ENCODE peak calls at places on chromosome 16, in nine cellular contexts. C is tibial artery; J is OCI-LY7; T is IMR-90; X is fibroblast of lung; M is CD4-positive, CD25-positive, alpha-beta regulatory T cell; V is spleen; F is CD8-positive, alpha-beta memory T cell; Q is testis. L is an unnamed sample. For H3K36me3, the result is how much of the 10 kb centered on the place peaks cover.

GRCh38 chr16:66651474-66651765 is 45.1 kb downstream of the CMTM4 start:
- DNase-seq in J (no peak), T (no peak), F (no peak), Q (no peak), X (no peak), C (no peak), M (no peak), V (no peak), L (no peak)

GRCh38 chr16:87531418-87531817 is 38.6 kb upstream of the ZCCHC14 start:
- DNase-seq in C (no peak), F (no peak), J (no peak), M (no peak), T (no peak), X (no peak), Q (no peak), V (no peak), L (no peak)

GRCh38 chr16:81335669-81336068 is 20.9 kb downstream of the GAN start:
- DNase-seq in M (no peak), X (no peak), V (no peak), T (no peak), Q (no peak), F (no peak), J (no peak), C (no peak), L (no peak)

GRCh38 chr16:57422026-57422944 is 17.7 kb downstream of the CCL17 start:
- DNase-seq in X (peak), C (peak), J (peak), Q (peak), M (no peak), V (no peak), T (peak), F (no peak), L (peak)

GRCh38 chr16:72099377-72099818 is 5.8 kb downstream of the DHX38 start:
- DNase-seq in T (peak), C (no peak), V (no peak), F (no peak), J (peak), X (peak), M (peak), Q (peak), L (peak)

GRCh38 chr16:56610017-56610608 is 1.7 kb downstream of the MT2A start:
- DNase-seq in Q (peak), C (peak), T (peak), J (peak), X (peak), V (peak), M (peak), F (peak), L (no peak)

GRCh38 chr16:54875443-54875842 is 55.2 kb upstream of the IRX5 start:
- DNase-seq in M (no peak), V (no peak), F (no peak), J (no peak), X (no peak), T (no peak), Q (no peak), C (no peak), L (peak)

GRCh38 chr16:28292731-28293588 is 635 bp downstream of the SBK1 start:
- DNase-seq in V (peak), J (no peak), Q (no peak), F (no peak), M (no peak), X (no peak), T (no peak), C (no peak), L (peak)

GRCh38 chr16:6206080-6206479 is 1108.5 kb upstream of the EEF2KMT start:
- DNase-seq in C (no peak), T (no peak), X (no peak), F (no peak), Q (no peak), M (no peak), V (no peak), J (no peak), L (no peak)

GRCh38 chr16:962901-963814 is 7.6 kb downstream of the LMF1 start:
- DNase-seq in X (no peak), F (no peak), Q (no peak), T (no peak), C (no peak), J (no peak), M (no peak), V (peak), L (no peak)

GRCh38 chr16:23323224-23324030 is 21.3 kb downstream of the SCNN1B start:
- DNase-seq in C (no peak), M (no peak), J (no peak), F (no peak), V (no peak), T (no peak), Q (no peak), X (no peak), L (no peak)

GRCh38 chr16:13936596-13937081 is 16.7 kb downstream of the ERCC4 start:
- DNase-seq in V (no peak), F (no peak), J (no peak), M (no peak), T (peak), X (peak), C (peak), Q (no peak), L (no peak)

GRCh38 chr16:20385844-20386832 is 18.4 kb downstream of the PDILT start:
- DNase-seq in Q (peak), V (peak), J (peak), C (peak), X (peak), F (peak), T (peak), M (peak), L (peak)

GRCh38 chr16:17026600-17027242 is 444.0 kb downstream of the XYLT1 start:
- DNase-seq in M (no peak), J (no peak), Q (no peak), X (no peak), C (no peak), T (no peak), V (no peak), F (peak), L (no peak)

GRCh38 chr16:51526622-51527021 is 375.6 kb upstream of the SALL1 start:
- DNase-seq in M (no peak), Q (no peak), J (no peak), F (no peak), X (no peak), C (no peak), V (no peak), T (no peak), L (no peak)

GRCh38 chr16:89200850-89201466 is 621 bp upstream of the SLC22A31 start:
- DNase-seq in Q (no peak), X (no peak), J (no peak), T (no peak), M (no peak), F (no peak), C (no peak), V (peak), L (peak)
- H3K4me3 ChIP-seq in Q (peak), X (no peak), J (no peak), T (peak), M (no peak), F (no peak), C (peak), V (peak), L (peak)

GRCh38 chr16:2933136-2933535 is 21.4 kb downstream of the FLYWCH1 start:
- DNase-seq in X (no peak), J (no peak), C (no peak), M (no peak), Q (no peak), T (no peak), F (no peak), V (no peak), L (peak)

GRCh38 chr16:2934450-2934849 is 22.7 kb downstream of the FLYWCH1 start:
- DNase-seq in X (no peak), V (no peak), Q (no peak), T (no peak), J (no peak), M (no peak), F (no peak), C (no peak), L (no peak)

GRCh38 chr16:2935418-2935817 is 23.7 kb downstream of the FLYWCH1 start:
- DNase-seq in F (no peak), M (no peak), V (no peak), T (no peak), Q (no peak), J (no peak), C (no peak), X (no peak), L (peak)

GRCh38 chr16:2936436-2937011 is 24.8 kb downstream of the FLYWCH1 start:
- DNase-seq in Q (no peak), F (no peak), X (no peak), T (no peak), M (no peak), V (no peak), C (no peak), J (no peak), L (peak)

GRCh38 chr16:2933701-2934100 is 22.0 kb downstream of the FLYWCH1 start:
- DNase-seq in X (no peak), C (no peak), Q (no peak), T (no peak), M (no peak), F (no peak), J (no peak), V (no peak), L (peak)
- H3K36me3 ChIP-seq in X (under half), C (half or more), Q (under half), T (half or more), M (under half), F (under half), J (under half), V (half or more), L (under half)

DNA sequence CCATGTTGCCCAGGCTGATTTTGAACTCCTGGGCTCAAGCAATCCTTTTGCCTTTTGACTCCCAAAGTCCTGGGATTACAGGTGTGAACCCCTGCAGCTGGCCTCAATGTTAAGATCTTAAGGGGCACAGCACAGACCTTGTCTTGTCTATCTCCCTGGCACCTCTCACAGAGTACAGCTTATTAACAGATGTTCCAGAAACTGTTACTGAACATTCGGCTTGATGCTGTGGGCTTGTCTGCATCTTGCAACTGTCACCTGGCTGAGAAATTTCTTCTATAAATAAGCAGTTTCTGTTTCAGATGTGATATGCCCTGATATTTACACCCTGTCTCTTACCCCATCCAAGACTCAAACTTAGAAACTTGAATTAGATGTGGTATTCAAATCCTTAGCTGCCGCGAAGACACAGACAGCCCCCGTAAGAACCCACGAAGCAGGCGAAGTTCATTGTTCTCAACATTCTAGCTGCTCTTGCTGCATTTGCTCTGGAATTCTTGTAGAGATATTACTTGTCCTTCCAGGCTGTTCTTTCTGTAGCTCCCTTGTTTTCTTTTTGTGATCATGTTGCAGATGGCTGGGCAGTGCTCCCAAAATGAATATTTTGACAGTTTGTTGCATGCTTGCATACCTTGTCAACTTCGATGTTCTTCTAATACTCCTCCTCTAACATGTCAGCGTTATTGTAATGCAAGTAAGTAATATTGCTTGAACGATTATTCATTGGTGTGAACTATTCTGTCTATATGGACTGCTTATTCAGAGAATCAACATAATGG is at the start of gene TNFRSF17:
- DNase-seq in F (no peak), V (no peak), Q (peak), M (no peak), C (no peak), T (peak), J (peak), X (no peak), L (no peak)
- H3K4me3 ChIP-seq in F (no peak), V (peak), Q (no peak), M (no peak), C (no peak), T (no peak), J (peak), X (no peak), L (no peak)

GRCh38 chr16:2076072-2076865 is 28.5 kb downstream of the TSC2 start:
- DNase-seq in J (no peak), V (no peak), Q (no peak), X (no peak), T (no peak), M (no peak), F (no peak), C (no peak), L (no peak)
- H3K36me3 ChIP-seq in J (under half), V (half or more), Q (under half), X (under half), T (half or more), M (under half), F (under half), C (half or more), L (under half)

GRCh38 chr16:53780051-53780450 is 76.1 kb downstream of the FTO start:
- DNase-seq in J (no peak), X (no peak), C (no peak), Q (no peak), T (no peak), F (no peak), M (no peak), V (no peak), L (no peak)
- H3K4me3 ChIP-seq in J (no peak), X (no peak), C (no peak), Q (no peak), T (no peak), F (no peak), M (no peak), V (no peak), L (no peak)

GRCh38 chr16:30755955-30756780 is 5.7 kb downstream of the CFAP119 start:
- DNase-seq in X (no peak), F (no peak), T (no peak), V (no peak), J (no peak), M (no peak), C (no peak), Q (no peak), L (no peak)

GRCh38 chr16:30756781-30757100 is 5.1 kb downstream of the CFAP119 start:
- DNase-seq in F (no peak), T (no peak), V (no peak), J (no peak), Q (no peak), C (no peak), M (no peak), X (no peak), L (no peak)

GRCh38 chr16:30760160-30760559 is 1.7 kb downstream of the CFAP119 start:
- DNase-seq in V (peak), X (no peak), M (no peak), C (no peak), J (no peak), Q (no peak), T (no peak), F (no peak), L (no peak)

GRCh38 chr16:30758988-30759461 is 2.8 kb downstream of the CFAP119 start:
- DNase-seq in C (no peak), X (no peak), M (no peak), Q (no peak), F (no peak), T (no peak), J (peak), V (peak), L (no peak)

DNA sequence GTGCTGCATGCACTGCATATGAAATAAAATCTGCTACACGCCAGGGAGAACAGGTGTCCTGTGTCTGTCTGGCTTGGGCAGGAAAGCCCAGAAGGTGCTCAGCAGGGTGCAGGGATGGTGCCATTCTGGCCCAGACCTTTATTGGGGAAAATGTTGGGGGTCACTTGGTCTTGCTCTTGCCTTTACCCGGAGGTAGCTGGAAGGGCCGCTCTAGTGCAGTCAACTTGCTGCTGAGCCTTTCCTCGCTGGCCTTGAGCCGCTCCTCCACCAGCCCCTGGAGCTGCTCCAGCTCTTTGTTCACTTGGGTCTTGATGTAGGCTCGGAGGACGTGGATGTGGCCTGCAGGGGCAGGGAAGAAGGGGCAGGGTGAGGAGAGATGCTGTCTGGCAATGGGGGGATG is 4.5 kb downstream of the CFAP119 start:
- DNase-seq in F (no peak), Q (peak), C (no peak), V (peak), T (no peak), X (no peak), J (no peak), M (no peak), L (no peak)
- H3K36me3 ChIP-seq in F (under half), Q (under half), C (half or more), V (under half), T (under half), X (under half), J (half or more), M (under half), L (under half)

GRCh38 chr16:75197522-75198134 is 9.3 kb downstream of the CTRB2 start:
- DNase-seq in C (no peak), X (no peak), M (no peak), T (no peak), F (no peak), J (no peak), V (peak), Q (no peak), L (no peak)

GRCh38 chr16:75196826-75197225 is 10.1 kb downstream of the CTRB2 start:
- DNase-seq in F (no peak), C (no peak), V (peak), X (no peak), J (no peak), Q (no peak), T (no peak), M (no peak), L (no peak)

GRCh38 chr16:75202069-75202590 is 4.8 kb downstream of the CTRB2 start:
- DNase-seq in Q (no peak), V (peak), T (no peak), M (no peak), X (no peak), J (no peak), F (no peak), C (no peak), L (no peak)

GRCh38 chr16:75195811-75196790 is 10.9 kb downstream of the CTRB2 start:
- DNase-seq in V (peak), T (no peak), X (no peak), J (no peak), Q (no peak), F (no peak), C (no peak), M (no peak), L (no peak)

GRCh38 chr16:75198135-75198600 is 8.8 kb downstream of the CTRB2 start:
- DNase-seq in Q (no peak), C (no peak), T (peak), J (no peak), F (no peak), X (peak), V (peak), M (no peak), L (peak)
- H3K4me3 ChIP-seq in Q (no peak), C (no peak), T (no peak), J (no peak), F (no peak), X (no peak), V (no peak), M (no peak), L (no peak)

DNA sequence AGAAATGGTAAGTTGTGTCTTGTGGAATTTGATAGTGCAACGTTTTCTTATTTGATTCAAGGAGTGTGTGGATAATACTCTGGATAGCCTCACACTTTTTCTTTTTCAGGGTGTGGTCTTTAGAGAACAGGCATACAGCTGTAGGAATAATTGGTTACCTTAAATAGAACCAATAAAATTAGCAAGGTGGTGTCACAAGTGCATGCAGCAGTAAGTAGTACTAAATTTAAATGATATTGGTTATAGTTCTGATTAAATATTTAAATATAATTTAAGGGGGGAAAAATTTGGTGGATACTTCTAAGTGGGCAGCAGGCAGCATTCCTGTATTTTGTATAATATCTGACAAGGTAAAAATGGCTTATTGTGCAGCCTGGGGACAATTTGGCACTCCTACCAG is 3.7 kb downstream of the HAPSTR1 start:
- DNase-seq in Q (no peak), T (no peak), C (no peak), F (no peak), M (no peak), V (no peak), J (no peak), X (no peak), L (no peak)
- H3K36me3 ChIP-seq in Q (under half), T (under half), C (under half), F (under half), M (under half), V (under half), J (half or more), X (under half), L (under half)

DNA sequence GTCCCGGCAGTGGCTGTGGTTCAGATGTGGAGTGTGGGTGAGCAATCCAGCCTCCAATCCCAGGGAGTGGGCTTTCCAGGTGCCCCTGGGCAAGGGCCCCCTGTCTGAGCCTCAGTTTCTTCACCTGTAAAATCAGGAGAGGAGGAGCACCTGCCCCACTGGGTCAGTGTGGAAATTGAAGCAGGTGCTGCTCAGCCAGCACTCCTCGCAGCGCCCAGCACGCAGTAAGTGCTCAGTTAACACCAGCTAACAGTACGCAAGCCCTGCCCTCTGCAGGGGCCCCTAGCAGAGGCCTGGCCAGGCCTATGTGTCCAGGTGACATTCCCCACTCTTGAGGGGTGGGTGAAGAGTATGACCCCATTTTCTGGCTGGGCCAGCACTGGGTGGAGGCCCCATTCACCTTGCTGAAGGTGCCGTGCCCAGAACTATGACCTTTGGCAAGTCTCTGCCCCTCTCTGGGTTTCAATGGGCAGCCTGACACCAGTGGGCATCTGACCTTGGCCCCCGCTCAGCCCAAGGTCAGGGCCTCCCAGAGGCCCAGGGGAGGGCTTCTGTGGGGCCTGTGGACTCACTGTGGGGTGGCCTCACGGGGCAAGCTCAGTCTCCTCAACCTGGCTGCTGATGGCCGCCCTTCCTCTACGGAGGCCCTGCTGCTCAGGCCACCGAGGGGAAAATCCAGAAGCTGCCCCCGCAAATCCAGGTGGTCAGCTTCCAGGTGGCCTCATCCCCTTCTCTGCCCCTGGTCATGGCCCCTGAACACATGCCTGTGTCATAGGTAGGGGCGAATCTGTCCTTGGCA is 2.5 kb downstream of the MTSS2 start:
- DNase-seq in C (no peak), Q (no peak), V (peak), T (no peak), J (no peak), F (no peak), M (no peak), X (no peak), L (no peak)
- H3K4me3 ChIP-seq in C (peak), Q (no peak), V (peak), T (peak), J (no peak), F (no peak), M (no peak), X (peak), L (no peak)

GRCh38 chr16:29986231-29986630 is 9.2 kb downstream of the HIRIP3 start:
- DNase-seq in M (no peak), T (no peak), J (no peak), C (no peak), F (no peak), X (no peak), Q (no peak), V (peak), L (peak)
- H3K36me3 ChIP-seq in M (half or more), T (half or more), J (half or more), C (half or more), F (half or more), X (under half), Q (under half), V (half or more), L (under half)

L was measured in H7.